ENCODE peak calls at places on chromosomes 13 and 19, in eight cellular contexts. B is right cardiac atrium, V is activated B cell treated with CpG ODN at 0.5 μM for 24 hours, D is GM12891, L is left ventricle myocardium inferior, K is lower leg skin, O is amniotic epithelial cell, F is GDM1. Z is an unnamed sample.

GRCh38 chr19:15589760-15590451 is 25.1 kb upstream of the CYP4F8 start:
- DNase-seq in L (no peak), V (no peak), B (no peak), K (no peak), O (no peak), D (no peak), F (no peak), Z (no peak)

GRCh38 chr13:113425931-113426590 is 27.2 kb downstream of the ADPRHL1 start:
- DNase-seq in V (no peak), L (no peak), F (no peak), B (peak; percentile 30), O (no peak), D (no peak), K (no peak), Z (no peak)

GRCh38 chr19:29285878-29286277 is 72.9 kb upstream of the UQCRFS1 start:
- DNase-seq in K (no peak), V (no peak), L (no peak), D (no peak), F (no peak), B (no peak), O (no peak), Z (no peak)

GRCh38 chr13:71219671-71220070 is 647.3 kb downstream of the DACH1 start:
- DNase-seq in B (no peak), K (no peak), L (no peak), F (no peak), V (no peak), O (no peak), D (no peak), Z (no peak)

GRCh38 chr13:45527699-45528462 is 63.1 kb downstream of the COG3 start:
- DNase-seq in V (no peak), B (no peak), L (no peak), K (no peak), D (no peak), F (no peak), O (peak; percentile 55), Z (no peak)

GRCh38 chr19:47230122-47230920 is 678 bp downstream of the BBC3 start:
- DNase-seq in D (peak; percentile 63), L (peak; percentile 77), B (peak; percentile 88), F (peak; percentile 35), O (no peak), K (peak; percentile 54), V (peak; percentile 77), Z (no peak)

GRCh38 chr19:35533822-35534521 is 716 bp downstream of the GAPDHS start:
- DNase-seq in O (peak; percentile 28), K (no peak), L (no peak), D (peak; percentile 56), B (peak; percentile 68), F (peak; percentile 53), V (no peak), Z (no peak)

GRCh38 chr13:75993823-75994222 is 357.7 kb downstream of the LMO7 start:
- DNase-seq in B (no peak), O (peak; percentile 52), L (no peak), V (no peak), K (no peak), F (no peak), D (no peak), Z (no peak)

GRCh38 chr19:843180-843835 is 2.5 kb downstream of the PRTN3 start:
- DNase-seq in D (no peak), V (no peak), K (no peak), B (peak; percentile 81), F (no peak), O (no peak), L (no peak), Z (no peak)

GRCh38 chr13:23845309-23845708 is 43.9 kb downstream of the MIPEP start:
- DNase-seq in V (no peak), F (no peak), B (no peak), K (no peak), L (no peak), O (no peak), D (no peak), Z (no peak)

GRCh38 chr13:26976336-26976735 is 195.3 kb downstream of the USP12 start:
- DNase-seq in D (no peak), O (no peak), F (no peak), K (no peak), B (no peak), V (no peak), L (no peak), Z (no peak)

GRCh38 chr13:92012787-92013186 is 614.4 kb downstream of the GPC5 start:
- DNase-seq in L (no peak), F (no peak), K (no peak), D (no peak), O (no peak), B (no peak), V (no peak), Z (no peak)

GRCh38 chr13:101149735-101150380 is 266.4 kb downstream of the NALCN start:
- DNase-seq in D (no peak), F (no peak), V (no peak), K (no peak), O (peak; percentile 83), B (no peak), L (no peak), Z (no peak)

GRCh38 chr19:43765109-43765876 is 10.5 kb upstream of the SMG9 start:
- DNase-seq in O (peak; percentile 96), B (peak; percentile 66), V (peak; percentile 55), D (no peak), F (peak; percentile 82), L (no peak), K (peak; percentile 71), Z (no peak)

GRCh38 chr19:47470447-47471195 is 1.1 kb downstream of the SLC8A2 start:
- DNase-seq in V (no peak), F (no peak), O (no peak), B (no peak), D (no peak), L (no peak), K (no peak), Z (no peak)

GRCh38 chr19:17719730-17720486 is 628 bp downstream of the MAP1S start:
- DNase-seq in L (no peak), B (no peak), O (no peak), D (no peak), K (no peak), F (no peak), V (no peak), Z (no peak)

GRCh38 chr13:107835339-107836018 is 379.9 kb downstream of the LIG4 start:
- DNase-seq in F (no peak), L (no peak), V (no peak), B (no peak), O (peak; percentile 79), K (no peak), D (no peak), Z (no peak)

GRCh38 chr19:8004723-8005513 is 523 bp downstream of the ELAVL1 start:
- DNase-seq in O (peak; percentile 62), D (no peak), B (peak; percentile 63), F (no peak), K (no peak), L (no peak), V (no peak), Z (no peak)

GRCh38 chr19:8352134-8352827 is 9.2 kb upstream of the KANK3 start:
- DNase-seq in L (no peak), D (no peak), B (peak; percentile 48), F (no peak), O (peak; percentile 82), V (no peak), K (no peak), Z (no peak)

GRCh38 chr19:8552810-8553209 is 24.4 kb downstream of the MYO1F start:
- DNase-seq in D (no peak), F (no peak), V (no peak), K (no peak), L (no peak), B (no peak), O (peak; percentile 43), Z (no peak)

GRCh38 chr13:89153941-89154340 is 1482.8 kb downstream of the SLITRK5 start:
- DNase-seq in K (no peak), D (no peak), F (no peak), O (no peak), V (no peak), B (no peak), L (no peak), Z (no peak)

GRCh38 chr19:46958542-46958941 is 61.1 kb upstream of the NPAS1 start:
- DNase-seq in B (no peak), L (no peak), K (no peak), D (no peak), V (no peak), F (no peak), O (peak; percentile 79), Z (no peak)

GRCh38 chr19:50644315-50644915 is 4.7 kb upstream of the SYT3 start:
- DNase-seq in F (no peak), L (no peak), V (no peak), B (no peak), D (no peak), K (no peak), O (no peak), Z (no peak)

GRCh38 chr13:114313061-114313860 is 1.0 kb upstream of the CHAMP1 start:
- DNase-seq in K (no peak), F (no peak), O (peak; percentile 29), L (no peak), V (no peak), B (peak; percentile 47), D (no peak), Z (no peak)

GRCh38 chr13:100724568-100724967 is 50.0 kb upstream of the TMTC4 start:
- DNase-seq in V (no peak), O (no peak), L (no peak), B (no peak), D (no peak), F (no peak), K (no peak), Z (no peak)

GRCh38 chr19:17180997-17181702 is 34.0 kb upstream of the USE1 start:
- DNase-seq in V (no peak), D (no peak), K (no peak), L (no peak), O (no peak), B (no peak), F (no peak), Z (no peak)

GRCh38 chr13:20270163-20270865 is 38.2 kb upstream of the GJB6 start:
- DNase-seq in F (no peak), K (no peak), B (no peak), L (no peak), V (no peak), O (peak; percentile 29), D (no peak), Z (peak; percentile 66)

GRCh38 chr19:34171539-34171876 is 796 bp upstream of the LSM14A start:
- DNase-seq in B (no peak), F (no peak), D (peak; percentile 29), O (peak; percentile 89), V (no peak), K (no peak), L (no peak), Z (peak; percentile 83)

GRCh38 chr19:8846819-8847218 is 14.6 kb downstream of the MBD3L1 start:
- DNase-seq in L (no peak), F (no peak), O (no peak), B (no peak), D (no peak), V (no peak), K (no peak), Z (no peak)

GRCh38 chr13:97116754-97117153 is 105.4 kb upstream of the MBNL2 start:
- DNase-seq in F (no peak), K (no peak), V (no peak), L (no peak), O (peak; percentile 66), B (no peak), D (no peak), Z (no peak)

GRCh38 chr19:4172861-4173473 is 9.4 kb downstream of the SIRT6 start:
- DNase-seq in B (peak; percentile 79), O (peak; percentile 10), F (no peak), L (peak; percentile 47), K (no peak), D (peak; percentile 64), V (peak; percentile 67), Z (no peak)

GRCh38 chr19:17294051-17294891 is 9.0 kb downstream of the ABHD8 start:
- DNase-seq in F (peak; percentile 31), D (peak; percentile 62), L (no peak), K (no peak), B (peak; percentile 71), O (peak; percentile 26), V (peak; percentile 36), Z (peak; percentile 70)

GRCh38 chr13:24217601-24218281 is 57.2 kb downstream of the SPATA13 start:
- DNase-seq in B (no peak), D (no peak), F (no peak), K (no peak), L (no peak), O (peak; percentile 55), V (no peak), Z (no peak)

GRCh38 chr19:40778865-40779284 is 828 bp downstream of the RAB4B start:
- DNase-seq in B (no peak), K (no peak), D (no peak), V (no peak), F (no peak), O (peak; percentile 46), L (no peak), Z (no peak)

Z was measured in esophagus muscularis mucosa.